ENCODE peak calls at places on chromosomes 4 and X, in four cellular contexts. M is adrenal gland, A is A549, E is spleen. O is an unnamed sample.

GRCh38 chrX:110173192-110174175 is 144.4 kb downstream of the AMMECR1 start:
- DNase-seq in E (peak; percentile 69), M (no peak), A (peak; percentile 62), O (no peak)

GRCh38 chrX:121389976-121390709 is 342.7 kb downstream of the GLUD2 start:
- DNase-seq in A (no peak), M (no peak), E (no peak), O (no peak)

GRCh38 chrX:18598413-18598812 is 73.5 kb downstream of the RS1 start:
- DNase-seq in A (no peak), M (no peak), E (no peak), O (no peak)

GRCh38 chr4:184273166-184274147 is 55.8 kb upstream of the ENPP6 start:
- DNase-seq in A (no peak), M (no peak), E (no peak), O (no peak)

GRCh38 chr4:94653095-94653649 is 104.6 kb upstream of the BMPR1B start:
- DNase-seq in A (no peak), E (no peak), M (no peak), O (no peak)

GRCh38 chr4:74376888-74377483 is 12.0 kb downstream of the EREG start:
- DNase-seq in M (no peak), A (peak; percentile 67), E (no peak), O (no peak)

GRCh38 chr4:6885953-6886557 is 23.6 kb upstream of the TBC1D14 start:
- DNase-seq in A (peak; percentile 31), E (peak; percentile 89), M (peak; percentile 80), O (peak; percentile 86)

GRCh38 chrX:100685284-100685996 is 41.4 kb downstream of the SRPX2 start:
- DNase-seq in A (peak; percentile 78), M (peak; percentile 83), E (no peak), O (no peak)

GRCh38 chr4:79576480-79576803 is 168.4 kb upstream of the GK2 start:
- DNase-seq in M (no peak), A (peak; percentile 13), E (no peak), O (no peak)

GRCh38 chrX:100600340-100600739 is 15.6 kb downstream of the TNMD start:
- DNase-seq in E (no peak), M (no peak), A (no peak), O (no peak)

GRCh38 chr4:3436048-3436797 is 5.5 kb upstream of the HGFAC start:
- DNase-seq in M (no peak), E (no peak), A (no peak), O (no peak)
- H3K27ac ChIP-seq in M (no peak overlapping the region), E (no peak overlapping the region), A (peak overlapping the region; percentile 98), O (peak overlapping the region; percentile 25)

GRCh38 chr4:121823505-121824170 is at the start of gene CCNA2:
- DNase-seq in M (peak; percentile 98), A (peak; percentile 96), E (peak; percentile 97), O (peak; percentile 97)
- TF ChIP-seq POLR2A in M (no peak), A (no peak), E (no peak), O (peak; percentile 59)

DNA sequence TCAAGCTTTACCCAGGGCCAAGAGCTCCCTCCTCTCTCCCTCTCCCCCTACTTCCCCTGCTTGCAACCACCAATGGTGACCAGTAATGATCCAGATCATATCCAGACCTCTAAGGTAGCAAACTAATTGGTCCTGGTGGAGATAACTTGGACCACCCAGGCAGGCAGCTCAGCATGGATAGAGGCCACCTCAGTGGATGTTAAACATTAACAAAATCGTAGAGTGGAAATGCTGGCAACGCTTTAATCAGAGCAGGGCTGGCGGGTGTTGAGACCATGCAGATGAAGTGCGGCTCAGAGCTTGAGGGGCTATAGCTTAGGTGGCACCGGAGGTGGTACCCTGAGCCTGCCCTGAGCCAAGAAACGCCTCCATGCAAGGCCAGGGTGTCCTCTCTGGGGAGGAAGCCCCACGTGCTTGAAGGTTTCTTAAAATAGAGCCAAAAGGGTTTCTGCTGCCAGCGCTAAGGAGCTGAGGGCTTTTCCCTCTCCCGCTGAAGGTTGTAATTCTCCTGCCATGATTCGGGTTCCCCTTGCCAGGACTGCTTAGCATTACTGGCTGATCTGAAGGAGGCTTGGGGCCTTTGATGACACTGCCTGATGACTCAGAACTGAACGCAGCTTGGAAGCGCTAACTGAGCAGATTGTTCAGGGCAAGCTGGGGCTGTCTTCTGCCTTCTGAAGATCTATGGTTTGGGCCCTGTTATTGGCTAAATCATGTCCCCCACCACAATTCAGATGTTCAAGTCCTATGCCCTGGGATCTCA is 177.8 kb upstream of the ATP6AP2 start:
- DNase-seq in A (peak; percentile 77), E (no peak), M (peak; percentile 70), O (peak; percentile 50)
- H3K27ac ChIP-seq in A (peak overlapping the region; percentile 80), E (no peak overlapping the region), M (no peak overlapping the region), O (no peak overlapping the region)

DNA sequence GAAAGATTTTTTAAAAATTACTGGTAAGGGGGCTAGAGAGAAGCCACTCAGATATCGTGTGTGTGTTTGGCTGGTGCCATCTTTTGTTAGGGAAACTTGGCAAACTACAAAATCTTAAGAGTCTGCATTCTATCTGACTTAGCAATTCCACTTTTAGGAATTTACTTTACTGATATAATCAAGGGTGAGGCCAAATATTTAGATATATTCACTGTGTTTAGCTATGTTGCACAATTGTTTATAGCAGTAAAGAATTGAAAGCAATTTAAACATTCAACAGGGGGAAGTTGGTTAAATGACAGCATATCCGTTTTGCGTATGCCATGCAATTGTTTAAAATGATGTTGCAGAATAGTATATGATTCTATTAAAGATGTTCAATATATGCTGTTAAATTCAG is 6.4 kb upstream of the HERC3 start:
- DNase-seq in M (no peak), E (no peak), A (no peak), O (no peak)
- TF ChIP-seq POLR2A in M (no peak), E (no peak), A (no peak), O (no peak)

DNA sequence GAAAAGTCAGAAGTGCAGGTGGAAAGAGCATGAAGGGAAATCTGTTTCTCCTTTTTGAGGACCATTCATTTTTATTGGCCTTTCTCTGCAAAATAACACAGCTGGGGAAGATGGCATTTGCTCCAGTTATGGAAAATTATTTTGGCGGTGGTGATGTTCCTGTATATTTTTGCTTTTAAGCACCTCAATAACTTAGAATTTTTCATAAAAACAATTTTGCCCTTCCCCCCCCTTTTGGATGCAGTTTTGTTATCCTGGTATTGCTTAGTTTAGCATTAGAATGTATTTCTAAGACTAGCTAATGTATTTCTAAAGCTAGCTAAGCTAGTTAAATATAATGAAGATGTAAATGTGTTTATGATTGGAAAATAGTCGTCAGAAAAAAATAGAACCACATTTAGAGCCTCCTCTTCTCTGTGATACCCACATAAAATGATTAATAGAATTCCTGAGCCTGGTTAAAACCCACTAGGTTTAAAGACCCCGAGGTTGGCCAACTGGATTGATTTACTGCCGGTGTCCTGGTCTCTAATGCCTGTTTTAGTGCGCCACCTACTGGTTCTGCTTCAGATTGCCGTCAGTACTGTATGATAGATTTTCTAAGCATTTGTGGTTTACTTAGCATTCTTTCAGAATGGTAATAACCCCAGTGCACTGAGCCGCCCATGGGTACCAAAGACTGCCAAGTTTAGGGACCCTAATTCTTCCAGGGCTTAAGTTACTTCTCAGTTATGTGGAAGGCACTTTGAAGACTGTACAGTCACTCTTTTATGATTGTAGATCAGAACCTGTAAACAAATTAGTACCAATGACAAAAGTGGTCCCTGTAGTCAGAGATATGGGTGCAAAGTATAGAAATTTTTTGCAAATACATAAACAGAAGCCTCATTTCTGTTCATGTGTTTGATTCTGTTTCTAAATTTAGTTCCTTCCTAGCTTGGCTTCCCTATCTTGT is 11.4 kb downstream of the KLF3 start:
- DNase-seq in M (peak; percentile 92), E (no peak), A (peak; percentile 73), O (peak; percentile 79)
- H3K27ac ChIP-seq in M (peak overlapping the region; percentile 23), E (peak overlapping the region; percentile 99), A (peak overlapping the region; percentile 77), O (peak overlapping the region; percentile 98)

DNA sequence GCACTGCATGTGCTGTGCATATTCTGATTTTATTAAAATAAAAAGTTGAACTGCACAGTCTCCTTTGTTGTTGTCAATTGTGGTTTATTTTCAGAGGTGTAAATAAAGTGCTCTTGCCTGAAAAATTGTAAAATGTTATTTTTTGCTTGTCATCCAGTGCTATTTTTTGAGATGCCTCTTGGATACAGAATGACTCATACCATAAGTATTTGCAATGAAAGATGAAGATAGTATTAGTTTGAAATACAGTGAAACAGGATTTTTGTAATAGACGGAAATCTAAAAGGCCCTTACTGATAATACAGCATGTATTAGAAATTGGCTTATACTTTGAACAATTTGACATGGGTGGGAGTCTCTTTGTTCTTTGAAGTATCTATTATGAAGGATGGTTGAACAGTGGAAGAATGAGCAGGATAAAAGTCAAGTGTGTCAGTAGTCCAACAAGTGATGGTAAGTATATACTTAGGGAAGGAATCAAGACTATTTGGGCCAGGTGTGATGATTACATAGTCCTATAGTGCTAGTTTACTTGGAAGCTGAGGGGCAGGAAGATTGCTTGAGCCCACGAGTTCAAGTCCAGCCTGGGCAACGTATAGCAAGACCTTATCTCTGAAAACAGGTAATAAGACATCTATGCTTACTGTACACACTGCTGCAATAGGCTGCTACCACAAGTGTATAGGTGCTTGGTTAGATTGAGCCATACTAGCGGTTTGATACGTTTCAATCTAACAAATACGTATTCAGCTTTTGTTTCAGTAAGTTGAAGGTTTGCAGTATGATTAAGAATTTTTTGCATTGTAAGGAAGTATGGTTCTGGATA is 16.4 kb downstream of the DDX3X start:
- DNase-seq in M (no peak), A (peak; percentile 24), E (no peak), O (no peak)
- TF ChIP-seq POLR2A in M (no peak), A (no peak), E (no peak), O (no peak)

GRCh38 chr4:152356428-152357034 is 179.4 kb downstream of the FBXW7 start:
- DNase-seq in M (no peak), A (no peak), E (no peak), O (no peak)
- H3K27ac ChIP-seq in M (no peak overlapping the region), A (no peak overlapping the region), E (no peak overlapping the region), O (no peak overlapping the region)